ENCODE peak calls at places on chromosomes 5 and 9, in seven cellular contexts. W is stomach, L is NB4, H is endothelial cell of umbilical vein, Z is adrenal gland, P is body of pancreas, G is tibial nerve. T is an unnamed sample.

GRCh38 chr5:172076783-172077244 is 70.4 kb upstream of the FBXW11 start:
- DNase-seq in G (no peak), H (no peak), L (no peak), W (no peak), P (peak), Z (peak), T (no peak)

GRCh38 chr5:57989378-57989777 is 470.5 kb downstream of the PLK2 start:
- DNase-seq in Z (no peak), G (no peak), P (no peak), L (no peak), W (no peak), H (peak), T (no peak)

GRCh38 chr5:174918655-174919054 is 194.3 kb downstream of the MSX2 start:
- DNase-seq in L (no peak), H (no peak), P (no peak), Z (no peak), G (no peak), W (no peak), T (no peak)

GRCh38 chr9:137077010-137077747 is at the start of gene UAP1L1:
- DNase-seq in H (peak), L (peak), Z (peak), W (peak), G (peak), P (peak), T (peak)

GRCh38 chr5:96315431-96315830 is 117.6 kb downstream of the PCSK1 start:
- DNase-seq in P (no peak), Z (no peak), L (no peak), W (no peak), H (no peak), G (no peak), T (no peak)

GRCh38 chr9:34675048-34675714 is 12.7 kb upstream of the CCL27 start:
- DNase-seq in Z (peak), P (peak), W (peak), G (no peak), H (peak), L (peak), T (no peak)

GRCh38 chr5:179337227-179338122 is 7.8 kb downstream of the ADAMTS2 start:
- DNase-seq in Z (no peak), H (no peak), L (no peak), P (no peak), W (no peak), G (no peak), T (no peak)

GRCh38 chr9:81214975-81215374 is 474.4 kb downstream of the TLE1 start:
- DNase-seq in W (no peak), H (no peak), G (no peak), Z (no peak), L (no peak), P (no peak), T (no peak)

GRCh38 chr5:127665641-127666040 is 16.8 kb downstream of the CTXN3 start:
- DNase-seq in Z (no peak), L (no peak), W (no peak), P (no peak), H (no peak), G (no peak), T (no peak)

GRCh38 chr5:59591162-59591561 is 302.4 kb downstream of the PDE4D start:
- DNase-seq in L (no peak), H (no peak), Z (no peak), P (no peak), W (no peak), G (no peak), T (no peak)

GRCh38 chr5:149759563-149759962 is 29.5 kb downstream of the PPARGC1B start:
- DNase-seq in H (no peak), G (no peak), W (no peak), Z (no peak), P (no peak), L (no peak), T (no peak)

GRCh38 chr9:130539473-130540223 is 39.7 kb upstream of the FUBP3 start:
- DNase-seq in G (no peak), H (peak), W (no peak), P (no peak), L (no peak), Z (peak), T (no peak)

GRCh38 chr5:112779531-112779930 is 41.8 kb downstream of the APC start:
- DNase-seq in W (no peak), Z (no peak), G (no peak), L (peak), P (no peak), H (no peak), T (no peak)

GRCh38 chr5:37786855-37787254 is 53.0 kb downstream of the GDNF start:
- DNase-seq in W (no peak), L (no peak), H (no peak), P (no peak), G (no peak), Z (no peak), T (peak)

GRCh38 chr5:149667084-149667826 is 62.9 kb upstream of the PPARGC1B start:
- DNase-seq in H (peak), P (no peak), L (peak), G (no peak), W (no peak), Z (peak), T (peak)

GRCh38 chr9:134689320-134690181 is 47.9 kb downstream of the COL5A1 start:
- DNase-seq in P (peak), L (peak), H (peak), W (peak), G (peak), Z (peak), T (peak)

GRCh38 chr9:72274916-72275315 is 90.1 kb downstream of the ZFAND5 start:
- DNase-seq in L (no peak), W (no peak), H (no peak), P (no peak), G (no peak), Z (no peak), T (no peak)

GRCh38 chr5:168874713-168875380 is 295.7 kb upstream of the PANK3 start:
- DNase-seq in L (peak), P (no peak), G (no peak), W (no peak), Z (no peak), H (no peak), T (peak)

GRCh38 chr5:143887901-143888648 is 76.1 kb downstream of the HMHB1 start:
- DNase-seq in W (no peak), L (no peak), Z (no peak), H (peak), G (no peak), P (no peak), T (peak)

GRCh38 chr9:133730994-133731715 is 7.0 kb downstream of the SARDH start:
- DNase-seq in Z (peak), P (no peak), W (peak), L (no peak), G (no peak), H (no peak), T (no peak)

GRCh38 chr5:137328418-137328937 is 170.6 kb downstream of the SPOCK1 start:
- DNase-seq in H (no peak), W (no peak), P (no peak), Z (no peak), L (no peak), G (no peak), T (no peak)

GRCh38 chr5:115237066-115237465 is 25.6 kb downstream of the PGGT1B start:
- DNase-seq in H (no peak), P (no peak), W (no peak), G (no peak), L (no peak), Z (no peak), T (no peak)

GRCh38 chr5:132479073-132479811 is 11.3 kb downstream of the IRF1 start:
- DNase-seq in L (no peak), G (no peak), H (no peak), W (no peak), P (no peak), Z (no peak), T (no peak)

GRCh38 chr5:100667021-100667671 is 132.0 kb downstream of the FAM174A start:
- DNase-seq in Z (no peak), G (no peak), L (peak), P (no peak), W (no peak), H (peak), T (peak)

GRCh38 chr9:137157618-137158502 is 12.0 kb downstream of the LRRC26 start:
- DNase-seq in L (no peak), P (no peak), Z (no peak), H (no peak), W (no peak), G (no peak), T (no peak)

GRCh38 chr5:33939863-33940262 is 3.7 kb downstream of the RXFP3 start:
- DNase-seq in G (no peak), L (peak), W (no peak), P (no peak), Z (no peak), H (no peak), T (peak)

GRCh38 chr5:121668635-121669034 is 183.0 kb upstream of the FTMT start:
- DNase-seq in G (no peak), H (no peak), W (no peak), P (no peak), Z (no peak), L (peak), T (peak)

GRCh38 chr9:35868972-35869371 is 1.2 kb downstream of the OR13J1 start:
- DNase-seq in L (peak), G (no peak), H (no peak), P (no peak), Z (peak), W (no peak), T (no peak)

GRCh38 chr9:33138768-33139167 is 28.4 kb downstream of the B4GALT1 start:
- DNase-seq in G (no peak), P (no peak), Z (peak), L (no peak), H (no peak), W (no peak), T (no peak)

GRCh38 chr5:141875022-141875740 is 3.0 kb downstream of the PCDH1 start:
- DNase-seq in G (no peak), Z (no peak), W (peak), L (no peak), P (no peak), H (no peak), T (no peak)

GRCh38 chr5:141877478-141878185 is 578 bp downstream of the PCDH1 start:
- DNase-seq in H (no peak), P (no peak), L (peak), G (no peak), Z (peak), W (no peak), T (no peak)

GRCh38 chr5:141878186-141878770 is at the start of gene PCDH1:
- DNase-seq in G (no peak), W (peak), L (no peak), Z (no peak), P (peak), H (peak), T (peak)

GRCh38 chr5:141875795-141876627 is 2.2 kb downstream of the PCDH1 start:
- DNase-seq in Z (peak), P (peak), L (no peak), H (peak), G (no peak), W (peak), T (no peak)

DNA sequence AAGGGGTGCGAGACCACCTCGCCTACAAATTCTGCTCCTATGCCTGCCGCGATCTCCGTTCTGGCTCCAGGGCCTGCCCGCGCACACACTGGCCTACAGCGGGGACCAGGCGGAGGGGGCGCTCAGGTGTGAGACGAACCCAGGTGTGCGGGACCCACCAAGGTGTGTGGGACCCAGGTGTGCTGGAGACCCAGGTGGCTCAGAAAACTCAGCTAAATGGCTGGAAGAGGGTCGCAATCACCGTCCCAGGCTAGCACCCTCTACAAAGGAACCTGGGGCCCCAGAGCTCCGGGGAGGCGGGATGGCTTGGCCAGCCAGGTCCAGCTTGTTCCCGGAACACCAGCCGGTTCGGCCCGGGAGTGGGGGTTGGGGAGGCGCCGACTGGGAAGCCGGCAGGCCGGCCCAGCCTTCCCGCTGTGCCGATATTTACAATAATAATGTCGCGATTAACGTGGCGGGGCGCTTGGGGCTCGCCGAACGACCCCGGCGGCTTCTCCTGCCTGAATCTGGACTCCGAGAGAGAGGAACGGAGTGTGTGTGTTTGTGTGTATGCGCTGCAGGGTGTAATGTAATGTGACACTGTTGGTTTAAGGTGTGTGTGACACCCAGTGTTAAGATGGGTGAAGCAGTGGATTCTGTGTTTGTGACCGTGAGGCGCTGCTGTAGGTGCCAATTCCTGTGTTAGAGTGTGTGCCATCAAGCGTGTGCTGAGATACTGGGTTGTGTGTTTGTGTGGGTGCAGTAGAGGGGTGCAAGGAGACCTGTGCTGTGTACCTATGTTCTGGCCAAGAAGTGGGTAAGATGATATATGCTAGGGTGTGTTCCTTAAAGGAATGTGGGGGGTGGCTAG is 1.4 kb downstream of the PCDH1 start:
- DNase-seq in W (peak), H (peak), Z (peak), P (peak), L (no peak), G (no peak), T (no peak)
- TF ChIP-seq POLR2A in W (peak), H (no peak), Z (no peak), P (no peak), L (no peak), G (no peak), T (no peak)

GRCh38 chr5:69329905-69330489 is 2.6 kb downstream of the CCDC125 start:
- DNase-seq in H (no peak), W (no peak), Z (peak), L (no peak), G (no peak), P (no peak), T (no peak)

GRCh38 chr5:69335341-69335975 is 2.9 kb upstream of the CCDC125 start:
- DNase-seq in W (no peak), G (no peak), H (no peak), Z (peak), P (no peak), L (peak), T (no peak)

GRCh38 chr5:69334793-69335268 is 2.2 kb upstream of the CCDC125 start:
- DNase-seq in Z (peak), H (peak), G (peak), L (peak), P (peak), W (peak), T (peak)

GRCh38 chr5:69326365-69326764 is 6.2 kb downstream of the CCDC125 start:
- DNase-seq in L (no peak), H (no peak), W (no peak), P (no peak), Z (no peak), G (no peak), T (no peak)

DNA sequence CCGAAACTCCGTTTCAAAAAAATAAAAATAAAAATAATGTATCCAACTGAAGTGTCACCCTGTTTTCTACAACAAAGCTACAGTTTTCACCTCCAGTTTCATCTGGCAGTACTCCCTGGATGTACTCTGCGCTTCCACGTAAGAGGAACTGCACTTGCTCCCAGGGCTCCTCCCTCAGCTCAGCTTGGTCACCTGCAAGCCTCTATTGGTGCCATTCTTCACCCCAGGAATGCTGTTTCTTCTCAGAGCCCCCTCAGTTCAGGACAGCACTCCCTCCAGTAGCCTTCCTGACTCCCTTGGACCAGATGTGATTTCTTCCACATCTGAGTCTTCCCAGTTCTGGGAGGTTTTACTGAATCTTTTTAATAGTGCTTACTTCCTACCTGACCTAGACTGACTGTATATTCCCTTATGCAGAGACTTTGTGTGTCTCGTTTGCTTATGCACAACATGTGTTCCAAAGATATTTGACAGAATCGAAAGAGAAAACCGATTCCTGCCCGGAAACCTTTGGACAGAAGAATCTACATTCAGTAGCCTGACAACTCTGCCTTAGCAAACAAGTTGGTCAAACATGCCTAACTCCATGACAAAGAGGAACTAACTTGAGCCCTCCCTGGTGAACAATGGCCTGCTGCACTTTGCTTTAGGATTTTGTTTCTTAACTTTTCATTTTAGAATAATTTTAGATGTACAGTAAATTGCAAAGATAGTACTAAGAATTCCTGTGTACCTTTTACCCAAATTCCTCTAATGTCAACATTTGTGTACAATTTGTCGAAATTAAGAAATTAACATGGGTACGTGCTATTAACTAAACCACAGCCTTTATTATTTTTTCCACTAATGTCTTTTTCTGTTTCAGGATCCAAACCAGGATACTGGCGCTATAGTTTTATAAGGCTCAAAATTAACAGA is 814 bp downstream of the CCDC125 start:
- DNase-seq in W (peak), L (peak), Z (peak), G (no peak), P (peak), H (no peak), T (no peak)
- TF ChIP-seq POLR2A in W (no peak), L (no peak), Z (no peak), G (no peak), P (no peak), H (no peak), T (no peak)

DNA sequence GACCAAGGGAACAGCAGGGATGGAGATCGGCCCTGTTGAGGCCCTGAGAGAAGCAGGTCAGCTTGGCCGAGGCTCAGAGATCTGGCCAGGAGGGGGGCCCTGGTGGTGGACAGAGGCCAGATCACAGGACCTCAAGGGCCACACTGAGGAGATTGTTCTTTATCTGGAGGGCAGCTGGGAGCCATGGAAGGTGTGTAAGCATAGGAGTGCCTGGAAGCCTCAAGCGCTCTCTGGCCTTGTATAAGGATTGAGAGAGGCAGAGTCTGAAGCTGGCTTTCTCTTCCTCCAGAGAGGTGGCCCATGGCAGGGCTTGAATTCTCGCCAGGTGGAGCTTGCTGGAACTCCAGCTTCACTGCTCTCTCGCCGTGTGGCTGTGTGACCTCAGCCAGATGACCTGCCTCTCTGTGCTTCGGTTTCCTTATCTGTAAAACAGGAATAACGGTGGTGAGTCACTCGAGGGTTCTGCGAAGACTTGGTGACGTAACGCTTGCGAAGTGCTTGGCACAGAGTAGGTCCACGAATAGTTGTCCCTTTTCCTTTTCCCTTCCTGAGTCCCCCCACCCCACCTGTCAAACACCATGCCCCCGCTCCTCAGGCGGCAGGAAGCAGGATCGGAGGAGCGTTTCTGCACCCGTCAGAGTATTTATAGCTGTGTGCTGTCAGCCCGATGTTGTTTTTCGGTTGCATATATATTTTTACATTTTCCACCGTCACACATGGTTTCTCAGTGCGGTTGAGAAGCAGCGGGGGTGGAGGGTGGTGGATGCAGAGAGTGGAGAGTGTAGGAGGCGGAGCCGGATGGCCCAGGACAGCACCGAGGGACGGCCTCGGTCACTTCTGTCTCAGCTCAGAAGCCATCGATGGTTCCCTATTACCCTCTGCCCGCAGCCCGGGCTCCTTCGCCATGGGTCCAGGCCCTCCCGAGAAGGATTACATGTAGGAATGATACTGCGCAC is 17.0 kb upstream of the CRB2 start:
- DNase-seq in G (no peak), L (peak), Z (no peak), P (peak), W (peak), H (peak), T (no peak)
- TF ChIP-seq POLR2A in G (no peak), L (peak), Z (no peak), P (no peak), W (no peak), H (no peak), T (no peak)

GRCh38 chr9:96219615-96220257 is 82.2 kb downstream of the HSD17B3 start:
- DNase-seq in G (no peak), P (peak), W (peak), L (peak), H (peak), Z (peak), T (no peak)

GRCh38 chr9:96217358-96217755 is 84.6 kb downstream of the HSD17B3 start:
- DNase-seq in Z (peak), W (no peak), H (no peak), G (no peak), P (peak), L (peak), T (no peak)

GRCh38 chr9:96218821-96219614 is 83.0 kb downstream of the HSD17B3 start:
- DNase-seq in H (no peak), Z (no peak), P (no peak), W (no peak), G (no peak), L (no peak), T (no peak)

GRCh38 chr9:96216618-96217017 is 85.4 kb downstream of the HSD17B3 start:
- DNase-seq in L (no peak), G (no peak), H (no peak), Z (no peak), W (no peak), P (no peak), T (no peak)

GRCh38 chr9:96217756-96218693 is 84.0 kb downstream of the HSD17B3 start:
- DNase-seq in H (peak), G (peak), Z (peak), L (peak), P (peak), W (peak), T (peak)
- TF ChIP-seq POLR2A in H (no peak), G (no peak), Z (no peak), L (no peak), P (no peak), W (no peak), T (no peak)

DNA sequence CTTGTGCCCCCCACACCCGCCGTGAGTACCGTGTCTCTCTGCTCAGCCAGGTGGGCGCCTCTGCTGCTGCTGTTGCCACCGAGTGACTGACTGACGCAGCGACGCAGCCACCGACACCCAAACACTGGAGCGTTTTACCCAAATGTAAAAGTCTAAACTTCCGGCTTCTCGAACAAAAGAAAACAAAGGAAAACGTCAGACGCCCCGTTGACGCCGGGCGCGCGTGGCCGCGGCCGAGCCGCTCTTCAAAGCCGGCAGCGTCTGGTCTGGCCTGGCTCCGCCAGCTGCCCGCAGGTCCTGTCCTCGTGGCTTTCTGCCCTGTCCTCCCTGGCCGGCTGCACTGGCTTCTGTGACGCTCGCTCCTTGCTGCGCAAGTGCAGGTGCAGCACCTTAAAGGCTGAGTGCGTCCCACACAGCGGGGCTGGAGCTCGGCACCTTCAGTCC is 41.4 kb upstream of the CLPTM1L start:
- DNase-seq in P (peak), Z (peak), G (no peak), L (peak), H (peak), W (peak), T (peak)
- TF ChIP-seq POLR2A in P (peak), Z (no peak), G (no peak), L (no peak), H (peak), W (no peak), T (no peak)

T was measured in H54.